ENCODE peak calls at places on chromosomes 6 and 20, in four cellular contexts. One of them, this sample, is unnamed.

GRCh38 chr6:54717849-54718455 is 128.6 kb upstream of the FAM83B start:
- DNase-seq in A549: peak
- DNase-seq in K562: peak
- DNase-seq in HepG2: peak
- DNase-seq in this sample: peak

GRCh38 chr6:13370623-13371022 is 42.3 kb upstream of the TBC1D7 start:
- DNase-seq in A549: no peak
- DNase-seq in K562: no peak
- DNase-seq in HepG2: peak
- DNase-seq in this sample: no peak

GRCh38 chr6:19309661-19310060 is 527.5 kb upstream of the ID4 start:
- DNase-seq in A549: no peak
- DNase-seq in K562: no peak
- DNase-seq in HepG2: no peak
- DNase-seq in this sample: no peak

GRCh38 chr6:29424575-29424974 is 9.8 kb downstream of the OR12D1 start:
- DNase-seq in A549: no peak
- DNase-seq in K562: no peak
- DNase-seq in HepG2: no peak
- DNase-seq in this sample: no peak

GRCh38 chr6:130615816-130616215 is 211.4 kb upstream of the SMLR1 start:
- DNase-seq in A549: no peak
- DNase-seq in K562: no peak
- DNase-seq in HepG2: no peak
- DNase-seq in this sample: no peak

GRCh38 chr6:35948725-35949124 is 27.8 kb upstream of the SRPK1 start:
- DNase-seq in A549: no peak
- DNase-seq in K562: no peak
- DNase-seq in HepG2: peak
- DNase-seq in this sample: peak

GRCh38 chr6:134427721-134428120 is 109.8 kb upstream of the SGK1 start:
- DNase-seq in A549: no peak
- DNase-seq in K562: no peak
- DNase-seq in HepG2: no peak
- DNase-seq in this sample: no peak

GRCh38 chr20:2544211-2544610 is 7.8 kb downstream of the TMC2 start:
- DNase-seq in A549: no peak
- DNase-seq in K562: no peak
- DNase-seq in HepG2: no peak
- DNase-seq in this sample: no peak

GRCh38 chr6:41460742-41461336 is 85.3 kb upstream of the FOXP4 start:
- DNase-seq in A549: no peak
- DNase-seq in K562: peak
- DNase-seq in HepG2: no peak
- DNase-seq in this sample: no peak

GRCh38 chr6:153357391-153357790 is 226.3 kb upstream of the RGS17 start:
- DNase-seq in A549: no peak
- DNase-seq in K562: no peak
- DNase-seq in HepG2: no peak
- DNase-seq in this sample: no peak

GRCh38 chr6:90413396-90413795 is 116.8 kb upstream of the BACH2 start:
- DNase-seq in A549: no peak
- DNase-seq in K562: no peak
- DNase-seq in HepG2: no peak
- DNase-seq in this sample: no peak

GRCh38 chr6:85452441-85452881 is 2.6 kb downstream of the NT5E start:
- DNase-seq in A549: no peak
- DNase-seq in K562: no peak
- DNase-seq in HepG2: no peak
- DNase-seq in this sample: no peak

GRCh38 chr6:52233975-52234823 is 10.1 kb downstream of the IL17F start:
- DNase-seq in A549: peak
- DNase-seq in K562: peak
- DNase-seq in HepG2: peak
- DNase-seq in this sample: peak

GRCh38 chr6:68024570-68025269 is 610.4 kb upstream of the ADGRB3 start:
- DNase-seq in A549: no peak
- DNase-seq in K562: no peak
- DNase-seq in HepG2: no peak
- DNase-seq in this sample: no peak

GRCh38 chr6:73369563-73369962 is at the start of gene OOEP:
- DNase-seq in A549: no peak
- DNase-seq in K562: no peak
- DNase-seq in HepG2: no peak
- DNase-seq in this sample: no peak

GRCh38 chr6:153150767-153151440 is 19.8 kb upstream of the RGS17 start:
- DNase-seq in A549: no peak
- DNase-seq in K562: no peak
- DNase-seq in HepG2: peak
- DNase-seq in this sample: no peak

GRCh38 chr20:43959920-43960227 is 45.2 kb downstream of the TOX2 start:
- DNase-seq in A549: no peak
- DNase-seq in K562: no peak
- DNase-seq in HepG2: no peak
- DNase-seq in this sample: no peak

GRCh38 chr20:43961116-43961515 is 46.5 kb downstream of the TOX2 start:
- DNase-seq in A549: no peak
- DNase-seq in K562: no peak
- DNase-seq in HepG2: no peak
- DNase-seq in this sample: no peak

GRCh38 chr20:43959079-43959919 is 44.6 kb downstream of the TOX2 start:
- DNase-seq in A549: no peak
- DNase-seq in K562: no peak
- DNase-seq in HepG2: peak
- DNase-seq in this sample: no peak

GRCh38 chr20:43961541-43962471 is 47.2 kb downstream of the TOX2 start:
- DNase-seq in A549: no peak
- DNase-seq in K562: no peak
- DNase-seq in HepG2: no peak
- DNase-seq in this sample: peak

GRCh38 chr20:43960231-43960630 is 45.6 kb downstream of the TOX2 start:
- DNase-seq in A549: no peak
- DNase-seq in K562: no peak
- DNase-seq in HepG2: no peak
- DNase-seq in this sample: no peak
- TF ChIP-seq NR3C1 in A549: no peak
- TF ChIP-seq NR3C1 in K562: no peak
- TF ChIP-seq NR3C1 in HepG2: no peak
- TF ChIP-seq NR3C1 in this sample: no peak

GRCh38 chr20:11890331-11891080 is 27.2 kb upstream of the BTBD3 start:
- DNase-seq in A549: peak
- DNase-seq in K562: peak
- DNase-seq in HepG2: peak
- DNase-seq in this sample: peak
- TF ChIP-seq NR3C1 in A549: no peak
- TF ChIP-seq NR3C1 in K562: no peak
- TF ChIP-seq NR3C1 in HepG2: no peak
- TF ChIP-seq NR3C1 in this sample: no peak

GRCh38 chr6:101422811-101423210 is 29.3 kb downstream of the GRIK2 start:
- DNase-seq in A549: no peak
- DNase-seq in K562: no peak
- DNase-seq in HepG2: no peak
- DNase-seq in this sample: no peak
- TF ChIP-seq NR3C1 in A549: no peak
- TF ChIP-seq NR3C1 in K562: no peak
- TF ChIP-seq NR3C1 in HepG2: no peak
- TF ChIP-seq NR3C1 in this sample: no peak

GRCh38 chr6:33570806-33571636 is 9.1 kb downstream of the BAK1 start:
- DNase-seq in A549: peak
- DNase-seq in K562: peak
- DNase-seq in HepG2: peak
- DNase-seq in this sample: peak
- TF ChIP-seq NR3C1 in A549: no peak
- TF ChIP-seq NR3C1 in K562: no peak
- TF ChIP-seq NR3C1 in HepG2: no peak
- TF ChIP-seq NR3C1 in this sample: no peak

GRCh38 chr20:33570743-33571142 is 80.8 kb downstream of the CBFA2T2 start:
- DNase-seq in A549: no peak
- DNase-seq in K562: no peak
- DNase-seq in HepG2: no peak
- DNase-seq in this sample: no peak
- TF ChIP-seq NR3C1 in A549: no peak
- TF ChIP-seq NR3C1 in K562: no peak
- TF ChIP-seq NR3C1 in HepG2: no peak
- TF ChIP-seq NR3C1 in this sample: no peak

GRCh38 chr6:5338177-5338960 is 77.1 kb downstream of the FARS2 start:
- DNase-seq in A549: no peak
- DNase-seq in K562: no peak
- DNase-seq in HepG2: no peak
- DNase-seq in this sample: no peak

GRCh38 chr6:5334341-5334740 is 73.0 kb downstream of the FARS2 start:
- DNase-seq in A549: no peak
- DNase-seq in K562: no peak
- DNase-seq in HepG2: no peak
- DNase-seq in this sample: no peak

GRCh38 chr6:5335020-5335419 is 73.7 kb downstream of the FARS2 start:
- DNase-seq in A549: no peak
- DNase-seq in K562: no peak
- DNase-seq in HepG2: no peak
- DNase-seq in this sample: no peak

GRCh38 chr6:5339757-5340156 is 78.4 kb downstream of the FARS2 start:
- DNase-seq in A549: no peak
- DNase-seq in K562: no peak
- DNase-seq in HepG2: no peak
- DNase-seq in this sample: no peak

GRCh38 chr6:5337573-5337972 is 76.3 kb downstream of the FARS2 start:
- DNase-seq in A549: no peak
- DNase-seq in K562: no peak
- DNase-seq in HepG2: no peak
- DNase-seq in this sample: no peak
- TF ChIP-seq NR3C1 in A549: no peak
- TF ChIP-seq NR3C1 in K562: no peak
- TF ChIP-seq NR3C1 in HepG2: no peak
- TF ChIP-seq NR3C1 in this sample: no peak

DNA sequence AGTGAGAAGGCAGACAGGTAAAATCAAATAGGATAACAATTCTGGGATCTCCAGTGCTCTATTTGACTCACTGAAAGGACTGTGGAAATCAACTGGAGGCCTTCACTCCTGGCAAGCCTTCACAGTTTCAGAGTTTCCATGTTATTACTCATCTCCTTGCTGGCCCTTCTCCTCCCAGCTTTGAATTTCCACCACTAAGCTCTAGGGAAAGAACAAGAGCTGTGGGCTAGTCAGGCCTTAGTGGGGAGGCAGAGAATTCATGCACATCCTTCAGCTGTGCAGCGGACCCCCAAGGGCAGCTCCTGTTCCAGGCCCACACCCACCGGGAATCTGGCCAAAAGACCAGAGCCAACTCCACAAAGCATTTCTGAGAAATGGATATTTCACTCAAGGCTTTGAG is 26.0 kb downstream of the MYLIP start:
- DNase-seq in A549: no peak
- DNase-seq in K562: no peak
- DNase-seq in HepG2: no peak
- DNase-seq in this sample: no peak
- TF ChIP-seq NR3C1 in A549: no peak
- TF ChIP-seq NR3C1 in K562: no peak
- TF ChIP-seq NR3C1 in HepG2: no peak
- TF ChIP-seq NR3C1 in this sample: no peak

GRCh38 chr20:51198238-51198637 is 175.3 kb upstream of the KCNG1 start:
- DNase-seq in A549: no peak
- DNase-seq in K562: no peak
- DNase-seq in HepG2: no peak
- DNase-seq in this sample: no peak
- TF ChIP-seq NR3C1 in A549: no peak
- TF ChIP-seq NR3C1 in K562: no peak
- TF ChIP-seq NR3C1 in HepG2: no peak
- TF ChIP-seq NR3C1 in this sample: no peak